ENCODE peak calls at places on chromosomes 13 and 19, in five cellular contexts. L is upper lobe of left lung, V is GM12878, T is K562, X is HepG2. I is an unnamed sample. For H3K27me3, the result is how much of the 10 kb centered on the place peaks cover.

GRCh38 chr19:3175761-3176714 is 2.5 kb upstream of the S1PR4 start:
- ATAC-seq in T (no peak), V (no peak), L (peak), X (no peak), I (no peak)

GRCh38 chr19:15820646-15821045 is 5.2 kb upstream of the OR10H1 start:
- ATAC-seq in X (no peak), T (no peak), L (no peak), V (no peak), I (no peak)

GRCh38 chr13:59754411-59754810 is 409.3 kb downstream of the DIAPH3 start:
- ATAC-seq in T (no peak), X (no peak), L (no peak), V (peak), I (no peak)

GRCh38 chr13:33262069-33262487 is 23.5 kb downstream of the STARD13 start:
- ATAC-seq in T (no peak), L (peak), V (no peak), X (peak), I (no peak)

GRCh38 chr19:1422360-1422759 is 15.0 kb downstream of the DAZAP1 start:
- ATAC-seq in X (no peak), V (no peak), T (no peak), L (no peak), I (peak)

GRCh38 chr19:17797397-17798201 is 2.7 kb downstream of the B3GNT3 start:
- ATAC-seq in T (no peak), V (no peak), X (peak), L (peak), I (no peak)

GRCh38 chr19:57800696-57801095 is 14.0 kb downstream of the ZNF552 start:
- ATAC-seq in T (no peak), V (no peak), L (no peak), X (no peak), I (no peak)

GRCh38 chr13:71089105-71089504 is 777.9 kb downstream of the DACH1 start:
- ATAC-seq in L (no peak), X (no peak), T (no peak), V (no peak), I (no peak)

GRCh38 chr13:59743195-59743594 is 420.5 kb downstream of the DIAPH3 start:
- ATAC-seq in X (no peak), L (no peak), V (no peak), T (peak), I (no peak)

GRCh38 chr13:32136716-32137115 is 105.1 kb downstream of the FRY start:
- ATAC-seq in L (no peak), V (no peak), T (no peak), X (no peak), I (no peak)

GRCh38 chr13:49403966-49404365 is 39.9 kb downstream of the CAB39L start:
- ATAC-seq in L (no peak), V (no peak), X (no peak), T (no peak), I (no peak)

DNA sequence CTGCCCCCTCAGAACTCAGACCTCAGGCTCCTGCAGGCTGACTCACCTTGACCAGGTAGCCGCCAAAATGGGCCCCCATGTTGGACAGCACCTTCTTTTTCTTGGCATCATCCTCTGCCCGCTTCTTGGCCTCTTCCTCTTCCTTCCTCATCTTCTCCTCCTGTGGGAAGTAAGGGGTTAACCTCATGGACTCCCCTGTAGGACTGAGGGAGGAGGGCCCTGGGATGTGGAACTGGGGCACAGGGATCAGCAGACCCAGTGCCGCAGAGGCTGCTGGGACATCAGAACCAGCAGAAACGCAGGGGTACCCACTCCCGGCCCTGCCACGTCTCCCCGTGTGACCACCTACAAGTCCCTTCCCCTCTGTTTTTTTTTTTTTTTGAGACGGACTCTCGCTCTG is 11.1 kb downstream of the TNNT1 start:
- ATAC-seq in V (no peak), L (no peak), X (no peak), T (no peak), I (no peak)
- H3K27me3 ChIP-seq in V (under half), L (under half), X (under half), T (under half), I (half or more)

GRCh38 chr13:79187917-79188699 is 217.9 kb downstream of the RBM26 start:
- ATAC-seq in X (no peak), T (no peak), L (no peak), V (peak), I (no peak)
- TF ChIP-seq EP300 in X (no peak), T (no peak), L (no peak), V (no peak), I (no peak)

DNA sequence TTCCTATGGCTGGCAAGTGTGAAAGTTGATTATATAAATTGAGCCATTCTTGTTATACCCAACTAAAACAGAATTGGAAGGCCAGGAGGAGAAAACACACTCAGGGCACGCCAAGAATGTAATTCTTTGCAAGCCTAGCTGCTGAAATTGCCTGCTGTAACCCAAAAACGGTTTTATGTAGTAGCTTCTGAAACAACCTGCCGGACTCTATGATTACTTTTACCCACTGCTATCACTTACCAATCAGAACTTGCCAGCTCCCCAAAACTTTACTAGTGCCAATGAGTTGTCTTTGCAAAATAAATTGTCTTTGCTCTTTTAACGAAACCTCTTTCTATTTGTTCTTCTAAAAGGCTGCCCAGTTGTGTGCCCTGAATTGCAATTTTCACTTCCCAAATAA is 62.9 kb upstream of the ZNF599 start:
- ATAC-seq in T (no peak), L (no peak), V (no peak), X (no peak), I (no peak)
- H3K27me3 ChIP-seq in T (under half), L (under half), V (under half), X (under half), I (under half)

GRCh38 chr19:28840891-28841290 is 372.1 kb downstream of the UQCRFS1 start:
- ATAC-seq in L (no peak), V (no peak), T (no peak), X (no peak), I (no peak)
- TF ChIP-seq EP300 in L (no peak), V (no peak), T (no peak), X (no peak), I (no peak)

GRCh38 chr13:53198017-53198416 is 169.4 kb downstream of the OLFM4 start:
- ATAC-seq in L (no peak), X (no peak), T (no peak), V (no peak), I (no peak)

GRCh38 chr13:53198699-53199098 is 170.1 kb downstream of the OLFM4 start:
- ATAC-seq in L (no peak), X (no peak), T (no peak), V (no peak), I (no peak)

GRCh38 chr13:53200075-53200474 is 171.5 kb downstream of the OLFM4 start:
- ATAC-seq in V (no peak), L (no peak), X (no peak), T (no peak), I (no peak)

GRCh38 chr13:53200498-53201453 is 172.2 kb downstream of the OLFM4 start:
- ATAC-seq in T (no peak), V (no peak), X (no peak), L (peak), I (peak)

DNA sequence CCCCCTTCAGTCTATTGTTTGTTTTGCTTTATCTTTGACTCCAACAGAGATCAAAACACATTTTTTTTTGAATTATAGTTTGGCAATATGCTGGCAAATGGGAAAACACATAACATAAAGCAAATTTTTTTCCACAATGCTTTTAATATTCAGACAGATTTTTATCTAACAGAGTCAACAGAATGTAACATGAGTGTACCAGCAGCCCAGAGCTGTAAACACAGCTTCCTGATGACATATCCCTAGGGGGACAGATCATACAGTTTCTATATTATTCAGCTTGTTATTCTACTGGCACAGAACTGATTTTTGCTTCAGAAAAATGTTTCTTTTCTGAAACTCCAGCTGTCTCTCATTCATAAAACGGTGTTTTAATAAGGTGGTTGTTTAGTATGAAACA is 168.8 kb downstream of the OLFM4 start:
- ATAC-seq in X (no peak), L (no peak), V (peak), T (no peak), I (no peak)
- H3K27me3 ChIP-seq in X (under half), L (under half), V (under half), T (under half), I (half or more)

GRCh38 chr19:35994868-35995654 is at the start of gene SDHAF1:
- ATAC-seq in X (peak), L (peak), T (peak), V (peak), I (peak)
- TF ChIP-seq EP300 in X (peak), L (no peak), T (no peak), V (no peak), I (no peak)